ENCODE peak calls at places on chromosomes 7 and 10, in six cellular contexts. E is uterus, M is stomach, J is heart right ventricle, B is tibial artery, F is Peyer's patch. W is an unnamed sample.

GRCh38 chr7:2814186-2814530 is 29.9 kb downstream of the GNA12 start:
- DNase-seq in E (no peak), M (peak; percentile 14), J (no peak), B (no peak), F (no peak), W (no peak)

GRCh38 chr10:18340496-18341051 is 200.3 kb downstream of the CACNB2 start:
- DNase-seq in E (no peak), M (no peak), J (peak; percentile 37), B (no peak), F (no peak), W (no peak)

GRCh38 chr7:74038194-74038961 is 10.4 kb downstream of the ELN start:
- DNase-seq in E (peak; percentile 74), M (no peak), J (no peak), B (peak; percentile 78), F (no peak), W (no peak)

GRCh38 chr10:27745719-27746363 is at the start of gene MKX:
- DNase-seq in E (peak; percentile 50), M (peak; percentile 44), J (no peak), B (peak; percentile 52), F (no peak), W (no peak)

GRCh38 chr10:62252051-62252450 is 16.6 kb downstream of the RTKN2 start:
- DNase-seq in E (no peak), M (no peak), J (no peak), B (no peak), F (no peak), W (no peak)

GRCh38 chr10:100067466-100067865 is 14.2 kb downstream of the CPN1 start:
- DNase-seq in E (no peak), M (no peak), J (no peak), B (no peak), F (no peak), W (no peak)

GRCh38 chr10:88091490-88092061 is 228.2 kb downstream of the PTEN start:
- DNase-seq in E (no peak), M (peak; percentile 38), J (no peak), B (no peak), F (peak; percentile 85), W (peak; percentile 62)

GRCh38 chr10:52440612-52441285 is 126.7 kb downstream of the DKK1 start:
- DNase-seq in E (no peak), M (no peak), J (no peak), B (no peak), F (no peak), W (no peak)

GRCh38 chr10:112435013-112435619 is 11.6 kb downstream of the ZDHHC6 start:
- DNase-seq in E (no peak), M (no peak), J (no peak), B (no peak), F (no peak), W (no peak)

GRCh38 chr10:60430836-60431597 is 41.3 kb upstream of the ANK3 start:
- DNase-seq in E (no peak), M (no peak), J (no peak), B (no peak), F (no peak), W (no peak)

GRCh38 chr7:138784692-138785091 is 13.1 kb upstream of the TMEM213 start:
- DNase-seq in E (no peak), M (no peak), J (no peak), B (no peak), F (no peak), W (no peak)

GRCh38 chr7:127912901-127913300 is 118.3 kb downstream of the LRRC4 start:
- DNase-seq in E (no peak), M (no peak), J (no peak), B (no peak), F (no peak), W (no peak)

GRCh38 chr7:110839866-110840265 is 251.1 kb upstream of the LRRN3 start:
- DNase-seq in E (no peak), M (no peak), J (peak; percentile 32), B (no peak), F (no peak), W (no peak)

GRCh38 chr7:4742852-4743251 is 32.6 kb upstream of the AP5Z1 start:
- DNase-seq in E (no peak), M (no peak), J (no peak), B (no peak), F (no peak), W (no peak)

GRCh38 chr7:140127360-140128127 is 49.2 kb downstream of the KDM7A start:
- DNase-seq in E (no peak), M (no peak), J (no peak), B (no peak), F (no peak), W (no peak)

GRCh38 chr7:117399820-117400422 is 27.4 kb downstream of the ASZ1 start:
- DNase-seq in E (no peak), M (no peak), J (no peak), B (no peak), F (no peak), W (no peak)

GRCh38 chr7:117401293-117402002 is 25.8 kb downstream of the ASZ1 start:
- DNase-seq in E (no peak), M (no peak), J (no peak), B (no peak), F (no peak), W (no peak)

GRCh38 chr7:117405519-117405918 is 21.8 kb downstream of the ASZ1 start:
- DNase-seq in E (no peak), M (no peak), J (no peak), B (no peak), F (no peak), W (no peak)

GRCh38 chr7:117403737-117404136 is 23.6 kb downstream of the ASZ1 start:
- DNase-seq in E (no peak), M (no peak), J (no peak), B (no peak), F (no peak), W (no peak)

GRCh38 chr7:117402109-117402508 is 25.2 kb downstream of the ASZ1 start:
- DNase-seq in E (no peak), M (no peak), J (no peak), B (no peak), F (no peak), W (no peak)
- TF ChIP-seq CTCF in E (no peak), M (no peak), J (no peak), B (no peak), F (no peak), W (no peak)

GRCh38 chr7:40828686-40829085 is 693.9 kb downstream of the SUGCT start:
- DNase-seq in E (no peak), M (no peak), J (no peak), B (no peak), F (no peak), W (no peak)
- H3K4me1 ChIP-seq in E (no peaks in the 10 kb centered on the region), M (peaks cover 14% of the 10 kb centered on the region), J (no peaks in the 10 kb centered on the region), B (peaks cover 29% of the 10 kb centered on the region), F (no peaks in the 10 kb centered on the region), W (no peaks in the 10 kb centered on the region)

DNA sequence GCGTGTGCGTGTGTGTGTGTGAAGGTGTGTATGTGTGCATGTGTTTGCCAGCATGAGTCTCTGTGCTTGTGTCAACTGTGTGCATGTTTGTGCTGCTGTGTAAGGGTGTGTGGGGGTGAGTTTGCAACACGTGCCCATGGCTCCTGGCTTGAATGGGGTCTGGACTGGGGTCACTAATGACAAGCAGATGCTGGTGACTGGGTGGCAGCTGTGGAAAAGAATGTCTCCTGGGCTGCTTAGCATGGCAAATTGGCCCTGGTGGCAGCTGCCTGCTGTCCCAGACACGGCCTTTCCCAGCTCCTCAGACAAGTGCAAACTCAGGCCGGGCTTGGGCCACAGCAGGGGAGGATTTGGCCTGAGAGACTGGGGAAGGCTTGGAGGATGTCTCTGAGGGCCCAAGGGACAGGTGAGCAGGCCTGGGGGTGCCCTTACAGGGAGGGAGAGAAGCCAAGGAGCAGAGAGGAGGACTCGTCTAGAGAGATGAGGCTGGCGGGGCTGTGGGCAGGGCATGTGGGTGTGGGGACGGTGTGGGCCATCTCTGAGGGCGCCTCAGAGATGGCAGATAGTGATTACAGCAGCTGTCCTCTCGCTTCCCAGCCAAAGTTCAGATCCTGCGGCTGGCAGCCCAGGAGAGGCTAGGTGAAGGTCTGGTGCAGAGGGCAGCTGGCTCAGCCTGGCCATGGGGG is 1.5 kb downstream of the AQP1 start:
- DNase-seq in E (no peak), M (no peak), J (no peak), B (no peak), F (no peak), W (no peak)
- H3K4me3 ChIP-seq in E (peak overlapping the region; percentile 9), M (peak overlapping the region; percentile 42), J (peak overlapping the region; percentile 47), B (peak overlapping the region; percentile 59), F (no peak overlapping the region), W (no peak overlapping the region)

DNA sequence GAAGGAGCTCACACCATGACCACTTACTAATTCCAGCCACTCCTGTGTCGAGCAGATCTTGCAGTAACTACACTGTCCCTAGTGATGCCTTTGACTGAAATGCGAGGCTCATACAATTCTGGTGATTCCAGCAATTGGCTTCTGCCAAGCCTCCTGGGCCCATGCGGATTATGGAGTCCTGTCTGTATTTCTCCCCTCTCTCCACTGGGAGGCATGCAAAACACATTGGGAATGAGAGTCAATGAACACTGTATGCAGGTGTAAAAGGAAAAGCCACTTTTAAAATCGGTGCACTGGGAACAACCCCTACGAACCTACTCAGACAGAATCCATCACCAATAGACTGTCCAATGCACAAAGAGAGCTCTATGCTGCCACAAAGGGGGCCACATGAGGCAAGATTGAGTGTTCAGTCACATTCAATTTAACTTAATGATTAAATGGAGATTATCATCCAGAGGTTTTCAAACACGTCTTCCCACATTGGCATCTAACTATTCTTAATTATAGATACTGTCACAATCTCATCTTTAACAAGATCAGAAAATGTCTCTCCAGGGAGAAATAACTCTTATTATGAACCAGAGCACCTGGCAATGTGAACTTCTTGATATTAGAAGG is 550.6 kb downstream of the GLRX3 start:
- DNase-seq in E (no peak), M (no peak), J (no peak), B (no peak), F (no peak), W (no peak)
- TF ChIP-seq CTCF in E (no peak), M (no peak), J (peak; percentile 35), B (no peak), F (no peak), W (no peak)

DNA sequence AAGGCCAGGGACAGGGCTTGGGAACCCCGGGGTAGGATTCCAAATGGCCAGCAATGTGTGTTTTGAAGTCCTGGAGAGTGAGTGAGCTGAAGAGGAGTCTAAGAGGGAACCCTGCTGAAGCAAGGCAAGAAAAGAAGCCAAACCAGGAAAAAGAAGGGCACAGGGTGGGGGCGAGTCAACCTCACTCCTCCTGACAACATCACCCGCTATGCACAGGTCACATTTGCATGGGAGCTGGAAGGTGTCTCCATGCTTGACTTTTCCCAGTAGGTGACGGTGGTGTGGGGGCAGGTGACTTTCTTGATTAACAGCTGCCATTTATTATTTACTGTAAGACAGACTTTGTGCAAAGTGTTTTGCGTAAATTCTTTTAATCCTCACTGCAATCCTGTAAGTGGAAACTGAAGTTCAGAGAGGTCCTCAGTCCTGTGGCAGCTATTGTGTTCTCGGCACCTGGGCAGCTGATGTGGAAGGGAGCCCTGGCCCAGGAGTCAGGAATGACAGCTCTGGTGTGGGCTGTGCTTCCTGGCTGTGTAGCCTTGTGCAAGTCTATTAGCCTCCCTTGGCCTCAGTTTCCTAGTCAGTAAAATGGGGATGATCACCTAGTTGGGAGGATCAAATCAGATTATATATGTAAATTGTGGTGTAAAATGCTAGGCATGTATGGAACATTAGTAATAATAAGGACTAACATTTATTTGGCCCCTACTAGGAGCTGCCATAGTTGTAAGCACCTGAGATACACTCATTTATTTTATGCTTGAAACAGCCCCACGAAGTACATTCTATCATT is 90.9 kb downstream of the SH3PXD2A start:
- DNase-seq in E (no peak), M (no peak), J (no peak), B (no peak), F (no peak), W (no peak)
- H3K4me1 ChIP-seq in E (no peaks in the 10 kb centered on the region), M (peaks cover 42% of the 10 kb centered on the region), J (peaks cover 16% of the 10 kb centered on the region), B (peaks cover 10% of the 10 kb centered on the region), F (no peaks in the 10 kb centered on the region), W (peaks cover 51% of the 10 kb centered on the region)

DNA sequence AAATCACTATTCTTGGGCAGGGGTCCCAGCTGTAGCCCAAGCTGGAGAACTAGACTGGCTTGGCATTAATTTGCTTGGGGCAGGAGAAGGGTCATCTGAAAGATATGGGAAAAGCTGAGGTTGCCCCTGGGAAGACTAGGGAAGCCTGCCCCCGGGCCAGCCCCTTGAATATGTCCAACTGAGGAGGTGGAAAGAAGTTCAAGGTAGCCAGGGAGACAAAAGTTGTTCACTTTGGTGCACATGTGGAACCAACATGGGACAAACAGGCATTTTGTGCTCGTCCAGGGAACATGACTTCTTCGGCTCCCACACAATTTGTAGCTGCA is 1.4 kb upstream of the LRRC61 start:
- DNase-seq in E (no peak), M (no peak), J (no peak), B (no peak), F (no peak), W (no peak)
- H3K4me3 ChIP-seq in E (no peak overlapping the region), M (no peak overlapping the region), J (no peak overlapping the region), B (no peak overlapping the region), F (no peak overlapping the region), W (peak overlapping the region; percentile 87)

W was measured in CD8-positive, alpha-beta T cell.